ENCODE peak calls at places on chromosomes 11 and 22, in nine cellular contexts. X is ACHN, H is AG09319, U is left ventricle myocardium inferior, S is Calu3, I is BJ, G is brain microvascular endothelial cell, O is NCI-H345, K is activated T-cell treated with anti-CD3 and anti-CD28 coated beads for 48 hours. R is an unnamed sample.
A peak's percentile ranks its signal among the peaks of the same experiment; 100 is the strongest.

GRCh38 chr11:131897247-131897646 is 526.8 kb downstream of the NTM start:
- DNase-seq in H (no peak), X (no peak), K (no peak), I (no peak), U (no peak), O (no peak), G (no peak), S (no peak), R (no peak)

GRCh38 chr11:67054851-67055523 is 1.7 kb upstream of the RHOD start:
- DNase-seq in O (no peak), K (peak; percentile 38), U (peak; percentile 75), H (peak; percentile 48), S (peak; percentile 95), X (no peak), G (peak; percentile 93), I (no peak), R (no peak)

GRCh38 chr22:42615092-42615859 is 593 bp upstream of the POLDIP3 start:
- DNase-seq in K (peak; percentile 84), O (peak; percentile 81), S (peak; percentile 91), U (peak; percentile 82), H (peak; percentile 96), G (peak; percentile 99), I (peak; percentile 92), X (peak; percentile 97), R (peak; percentile 63)

GRCh38 chr11:68004551-68005335 is 846 bp upstream of the UNC93B1 start:
- DNase-seq in K (no peak), X (no peak), O (no peak), G (no peak), I (no peak), U (no peak), S (no peak), H (no peak), R (peak; percentile 40)

GRCh38 chr11:12863605-12864121 is 145.5 kb upstream of the RASSF10 start:
- DNase-seq in H (no peak), U (no peak), K (no peak), I (no peak), O (no peak), X (no peak), G (no peak), S (no peak), R (peak; percentile 72)

GRCh38 chr22:48431536-48432315 is 1395.9 kb downstream of the BRD1 start:
- DNase-seq in H (no peak), S (no peak), X (no peak), G (no peak), U (no peak), K (no peak), O (no peak), I (no peak), R (no peak)

GRCh38 chr11:134014502-134014901 is 54.4 kb upstream of the JAM3 start:
- DNase-seq in I (no peak), X (peak; percentile 7), H (no peak), K (no peak), O (no peak), U (no peak), S (no peak), G (no peak), R (no peak)

GRCh38 chr11:60485987-60486386 is 6.6 kb upstream of the MS4A12 start:
- DNase-seq in I (no peak), G (no peak), K (no peak), H (no peak), X (peak; percentile 8), U (no peak), O (no peak), S (peak; percentile 67), R (no peak)

GRCh38 chr11:13120691-13121090 is 111.6 kb downstream of the RASSF10 start:
- DNase-seq in K (no peak), S (no peak), G (peak; percentile 15), O (no peak), X (no peak), I (no peak), H (no peak), U (no peak), R (no peak)

GRCh38 chr11:72652133-72652532 is 22.1 kb downstream of the PDE2A start:
- DNase-seq in U (no peak), I (no peak), X (no peak), O (no peak), H (no peak), S (no peak), K (no peak), G (no peak), R (no peak)

GRCh38 chr11:41237386-41237785 is 222.1 kb downstream of the LRRC4C start:
- DNase-seq in I (no peak), G (no peak), H (no peak), U (no peak), O (no peak), S (no peak), K (no peak), X (no peak), R (no peak)

GRCh38 chr11:69352715-69353325 is 58.9 kb downstream of the MYEOV start:
- DNase-seq in O (no peak), U (no peak), X (peak; percentile 61), H (peak; percentile 75), S (peak; percentile 54), I (peak; percentile 82), K (peak; percentile 47), G (peak; percentile 95), R (no peak)

GRCh38 chr22:38153821-38154562 is 27.6 kb downstream of the PLA2G6 start:
- DNase-seq in G (no peak), O (no peak), U (no peak), X (no peak), H (no peak), K (no peak), S (no peak), I (no peak), R (no peak)

GRCh38 chr11:27921472-27921871 is 186.5 kb downstream of the KIF18A start:
- DNase-seq in K (no peak), I (no peak), G (no peak), X (no peak), S (no peak), H (no peak), U (no peak), O (no peak), R (no peak)

GRCh38 chr11:66619080-66619554 is 2.7 kb downstream of the RBM14 start:
- DNase-seq in G (peak; percentile 60), U (no peak), H (peak; percentile 24), K (no peak), X (no peak), S (no peak), O (no peak), I (peak; percentile 25), R (no peak)

GRCh38 chr22:24153353-24153752 is 27.9 kb upstream of the SUSD2 start:
- DNase-seq in O (no peak), U (no peak), K (no peak), H (no peak), X (no peak), S (no peak), I (no peak), G (peak; percentile 31), R (no peak)

GRCh38 chr22:27686534-27686933 is 115.0 kb downstream of the MN1 start:
- DNase-seq in H (peak; percentile 54), U (peak; percentile 82), S (peak; percentile 69), O (no peak), I (peak; percentile 5), X (peak; percentile 68), K (no peak), G (peak; percentile 95), R (peak; percentile 87)

GRCh38 chr11:129090056-129090455 is 102.1 kb downstream of the ARHGAP32 start:
- DNase-seq in X (no peak), H (no peak), I (no peak), O (no peak), K (no peak), S (no peak), G (peak; percentile 13), U (no peak), R (no peak)

GRCh38 chr22:29330753-29331152 is 15.3 kb upstream of the RASL10A start:
- DNase-seq in X (no peak), H (no peak), I (no peak), G (peak; percentile 53), S (no peak), K (no peak), U (no peak), O (no peak), R (no peak)

GRCh38 chr11:72951193-72951592 is 137.0 kb downstream of the ATG16L2 start:
- DNase-seq in I (no peak), G (no peak), H (no peak), S (no peak), O (no peak), U (no peak), X (no peak), K (no peak), R (no peak)

GRCh38 chr22:48864748-48865147 is 962.9 kb downstream of the BRD1 start:
- DNase-seq in H (no peak), I (no peak), S (no peak), U (peak; percentile 1), X (no peak), O (no peak), G (no peak), K (no peak), R (no peak)

GRCh38 chr11:11586465-11586864 is 35.3 kb downstream of the GALNT18 start:
- DNase-seq in U (no peak), K (no peak), X (no peak), G (no peak), H (no peak), O (no peak), S (no peak), I (no peak), R (no peak)

GRCh38 chr22:50020606-50021005 is 8.0 kb upstream of the IL17REL start:
- DNase-seq in I (no peak), H (no peak), O (no peak), U (no peak), S (no peak), G (no peak), X (no peak), K (no peak), R (no peak)

GRCh38 chr11:12185914-12186313 is 75.5 kb downstream of the MICAL2 start:
- DNase-seq in U (no peak), S (no peak), X (no peak), G (no peak), I (no peak), O (peak; percentile 45), K (no peak), H (no peak), R (no peak)

GRCh38 chr22:37581534-37581933 is 1.6 kb upstream of the LGALS2 start:
- DNase-seq in O (no peak), U (peak; percentile 71), X (no peak), I (no peak), G (no peak), S (peak; percentile 83), H (no peak), K (no peak), R (peak; percentile 37)

GRCh38 chr11:36373040-36374010 is 77.2 kb downstream of the PRR5L start:
- DNase-seq in H (no peak), I (no peak), G (no peak), S (no peak), U (no peak), O (no peak), K (no peak), X (peak; percentile 32), R (no peak)

GRCh38 chr11:5257296-5257695 is 2.7 kb upstream of the HBG2 start:
- DNase-seq in U (no peak), H (no peak), K (no peak), X (no peak), G (no peak), I (no peak), O (no peak), S (no peak), R (no peak)

GRCh38 chr11:68021167-68021787 is 9.2 kb upstream of the NDUFS8 start:
- DNase-seq in X (peak; percentile 44), O (no peak), I (no peak), H (no peak), S (peak; percentile 83), G (no peak), K (no peak), U (no peak), R (no peak)

R was measured in hippocampal formation.